ENCODE peak calls at places on chromosomes 11 and 22, in four cellular contexts. One of them, this sample, is unnamed.

GRCh38 chr11:117604349-117604995 is 192.5 kb downstream of the DSCAML1 start:
- DNase-seq in SK-N-SH: no peak
- DNase-seq in HCT116: no peak
- DNase-seq in K562: no peak
- DNase-seq in this sample: no peak

GRCh38 chr22:19993926-19994325 is 22.7 kb downstream of the ARVCF start:
- DNase-seq in SK-N-SH: no peak
- DNase-seq in HCT116: no peak
- DNase-seq in K562: no peak
- DNase-seq in this sample: no peak

GRCh38 chr11:78187366-78188011 is 937 bp downstream of the KCTD21 start:
- DNase-seq in HCT116: no peak
- DNase-seq in K562: no peak
- DNase-seq in SK-N-SH: no peak
- DNase-seq in this sample: no peak

GRCh38 chr22:23704829-23705228 is 14.0 kb downstream of the RGL4 start:
- DNase-seq in HCT116: no peak
- DNase-seq in SK-N-SH: no peak
- DNase-seq in K562: no peak
- DNase-seq in this sample: no peak

GRCh38 chr22:23784215-23784732 is 2.5 kb upstream of the SMARCB1 start:
- DNase-seq in SK-N-SH: no peak
- DNase-seq in HCT116: no peak
- DNase-seq in K562: no peak
- DNase-seq in this sample: no peak

GRCh38 chr11:86484164-86484794 is 109.6 kb downstream of the CCDC81 start:
- DNase-seq in HCT116: peak
- DNase-seq in SK-N-SH: no peak
- DNase-seq in K562: peak
- DNase-seq in this sample: no peak

GRCh38 chr22:36770116-36770945 is 5.6 kb downstream of the IFT27 start:
- DNase-seq in HCT116: no peak
- DNase-seq in SK-N-SH: no peak
- DNase-seq in K562: no peak
- DNase-seq in this sample: no peak

GRCh38 chr22:22738959-22739585 is 94.7 kb downstream of the GGTLC2 start:
- DNase-seq in K562: no peak
- DNase-seq in HCT116: no peak
- DNase-seq in SK-N-SH: no peak
- DNase-seq in this sample: no peak

GRCh38 chr11:125398475-125398874 is 97.6 kb downstream of the FEZ1 start:
- DNase-seq in HCT116: no peak
- DNase-seq in SK-N-SH: no peak
- DNase-seq in K562: no peak
- DNase-seq in this sample: no peak

GRCh38 chr11:133029096-133029495 is 503.2 kb downstream of the OPCML start:
- DNase-seq in K562: no peak
- DNase-seq in SK-N-SH: no peak
- DNase-seq in HCT116: no peak
- DNase-seq in this sample: no peak

GRCh38 chr11:94417386-94417987 is 16.3 kb upstream of the GPR83 start:
- DNase-seq in K562: peak
- DNase-seq in HCT116: peak
- DNase-seq in SK-N-SH: peak
- DNase-seq in this sample: no peak

GRCh38 chr11:107370390-107370789 is 87.2 kb downstream of the CWF19L2 start:
- DNase-seq in HCT116: no peak
- DNase-seq in K562: no peak
- DNase-seq in SK-N-SH: no peak
- DNase-seq in this sample: no peak

GRCh38 chr11:2325719-2326118 is 23.9 kb downstream of the TSPAN32 start:
- DNase-seq in HCT116: no peak
- DNase-seq in SK-N-SH: no peak
- DNase-seq in K562: no peak
- DNase-seq in this sample: no peak

GRCh38 chr22:24325105-24325757 is 54.6 kb downstream of the SPECC1L start:
- DNase-seq in HCT116: no peak
- DNase-seq in K562: peak
- DNase-seq in SK-N-SH: peak
- DNase-seq in this sample: peak

GRCh38 chr11:28858076-28858475 is 749.9 kb downstream of the METTL15 start:
- DNase-seq in SK-N-SH: no peak
- DNase-seq in K562: no peak
- DNase-seq in HCT116: no peak
- DNase-seq in this sample: no peak

GRCh38 chr11:65315204-65315865 is 669 bp downstream of the CDC42EP2 start:
- DNase-seq in SK-N-SH: peak
- DNase-seq in HCT116: peak
- DNase-seq in K562: peak
- DNase-seq in this sample: no peak

GRCh38 chr11:83521647-83522596 is 235.8 kb upstream of the CCDC90B start:
- DNase-seq in HCT116: no peak
- DNase-seq in K562: peak
- DNase-seq in SK-N-SH: peak
- DNase-seq in this sample: no peak

GRCh38 chr11:83671295-83671694 is 385.1 kb upstream of the CCDC90B start:
- DNase-seq in K562: no peak
- DNase-seq in HCT116: no peak
- DNase-seq in SK-N-SH: no peak
- DNase-seq in this sample: no peak

GRCh38 chr11:93743316-93743715 is 1.8 kb downstream of the C11orf54 start:
- DNase-seq in SK-N-SH: no peak
- DNase-seq in HCT116: no peak
- DNase-seq in K562: no peak
- DNase-seq in this sample: no peak

GRCh38 chr11:132623496-132623895 is 908.8 kb downstream of the OPCML start:
- DNase-seq in K562: no peak
- DNase-seq in SK-N-SH: no peak
- DNase-seq in HCT116: no peak
- DNase-seq in this sample: no peak

GRCh38 chr22:38452373-38453064 is 2.5 kb downstream of the KCNJ4 start:
- DNase-seq in K562: no peak
- DNase-seq in SK-N-SH: no peak
- DNase-seq in HCT116: no peak
- DNase-seq in this sample: no peak

GRCh38 chr22:30265851-30266444 is 703 bp downstream of the OSM start:
- DNase-seq in SK-N-SH: no peak
- DNase-seq in K562: peak
- DNase-seq in HCT116: no peak
- DNase-seq in this sample: no peak

GRCh38 chr22:47095395-47096122 is 333.1 kb downstream of the TBC1D22A start:
- DNase-seq in K562: no peak
- DNase-seq in HCT116: no peak
- DNase-seq in SK-N-SH: no peak
- DNase-seq in this sample: no peak

GRCh38 chr11:128498846-128499245 is 88.5 kb downstream of the ETS1 start:
- DNase-seq in K562: no peak
- DNase-seq in SK-N-SH: no peak
- DNase-seq in HCT116: no peak
- DNase-seq in this sample: no peak

GRCh38 chr22:48713266-48714205 is 1114.1 kb downstream of the BRD1 start:
- DNase-seq in K562: no peak
- DNase-seq in SK-N-SH: no peak
- DNase-seq in HCT116: no peak
- DNase-seq in this sample: no peak

GRCh38 chr22:34105461-34106062 is 185.3 kb upstream of the LARGE1 start:
- DNase-seq in K562: peak
- DNase-seq in SK-N-SH: peak
- DNase-seq in HCT116: no peak
- DNase-seq in this sample: no peak

GRCh38 chr22:25966448-25966913 is 202.8 kb upstream of the SEZ6L start:
- DNase-seq in SK-N-SH: no peak
- DNase-seq in K562: no peak
- DNase-seq in HCT116: no peak
- DNase-seq in this sample: no peak

GRCh38 chr11:59201376-59201775 is 11.4 kb downstream of the MPEG1 start:
- DNase-seq in SK-N-SH: no peak
- DNase-seq in HCT116: no peak
- DNase-seq in K562: peak
- DNase-seq in this sample: no peak

GRCh38 chr11:14538271-14538925 is 18.2 kb upstream of the PSMA1 start:
- DNase-seq in SK-N-SH: no peak
- DNase-seq in K562: no peak
- DNase-seq in HCT116: no peak
- DNase-seq in this sample: no peak

GRCh38 chr11:120612363-120613263 is 101.1 kb downstream of the GRIK4 start:
- DNase-seq in SK-N-SH: no peak
- DNase-seq in HCT116: no peak
- DNase-seq in K562: no peak
- DNase-seq in this sample: no peak

GRCh38 chr22:40030757-40031092 is 36.0 kb downstream of the FAM83F start:
- DNase-seq in SK-N-SH: no peak
- DNase-seq in HCT116: no peak
- DNase-seq in K562: no peak
- DNase-seq in this sample: no peak

GRCh38 chr22:19128946-19129727 is 2.0 kb upstream of the TSSK2 start:
- DNase-seq in K562: no peak
- DNase-seq in HCT116: no peak
- DNase-seq in SK-N-SH: no peak
- DNase-seq in this sample: no peak

GRCh38 chr11:35122308-35122707 is 16.7 kb upstream of the CD44 start:
- DNase-seq in HCT116: no peak
- DNase-seq in K562: no peak
- DNase-seq in SK-N-SH: no peak
- DNase-seq in this sample: no peak

DNA sequence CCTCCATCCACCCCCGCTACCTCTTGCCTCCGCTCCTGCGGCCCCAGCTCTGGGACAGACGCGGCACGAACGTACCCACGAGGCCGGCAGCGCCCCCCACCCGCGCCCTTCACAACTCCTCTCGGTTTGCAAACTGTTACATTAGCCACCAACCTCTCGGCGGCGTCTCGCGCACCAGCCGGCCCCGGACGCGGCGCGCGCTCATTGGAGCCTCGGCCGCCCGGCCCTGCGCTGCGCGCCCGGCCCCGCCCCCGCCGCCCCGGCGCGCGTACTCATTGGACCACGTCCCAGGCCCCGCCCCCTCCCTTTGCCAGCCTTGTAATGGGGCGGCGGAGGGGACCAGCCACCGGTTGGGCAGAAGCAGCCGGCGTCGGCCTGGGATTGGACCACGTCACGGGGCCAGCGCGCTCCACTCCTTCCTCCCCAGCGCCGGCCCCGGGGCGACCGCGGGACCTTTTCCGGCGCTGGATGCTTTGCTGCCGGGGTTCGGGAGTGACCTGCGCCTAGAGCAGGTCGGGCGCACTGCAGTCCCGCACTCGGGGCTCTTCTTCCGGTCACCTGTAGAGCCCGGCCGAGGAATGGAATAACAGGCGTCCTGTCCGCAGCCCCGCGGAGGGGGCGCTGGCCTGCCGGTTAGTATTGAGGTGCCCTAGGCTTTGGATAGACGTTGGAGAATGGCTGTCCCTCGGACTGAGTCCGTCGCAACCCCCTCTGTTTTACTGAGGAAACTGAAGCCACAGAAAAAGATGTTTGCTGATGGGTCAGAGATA is at the start of gene HYOU1:
- DNase-seq in HCT116: peak
- DNase-seq in K562: peak
- DNase-seq in SK-N-SH: peak
- DNase-seq in this sample: peak
- H3K9ac ChIP-seq in HCT116: peak
- H3K9ac ChIP-seq in K562: peak
- H3K9ac ChIP-seq in SK-N-SH: peak
- H3K9ac ChIP-seq in this sample: peak

DNA sequence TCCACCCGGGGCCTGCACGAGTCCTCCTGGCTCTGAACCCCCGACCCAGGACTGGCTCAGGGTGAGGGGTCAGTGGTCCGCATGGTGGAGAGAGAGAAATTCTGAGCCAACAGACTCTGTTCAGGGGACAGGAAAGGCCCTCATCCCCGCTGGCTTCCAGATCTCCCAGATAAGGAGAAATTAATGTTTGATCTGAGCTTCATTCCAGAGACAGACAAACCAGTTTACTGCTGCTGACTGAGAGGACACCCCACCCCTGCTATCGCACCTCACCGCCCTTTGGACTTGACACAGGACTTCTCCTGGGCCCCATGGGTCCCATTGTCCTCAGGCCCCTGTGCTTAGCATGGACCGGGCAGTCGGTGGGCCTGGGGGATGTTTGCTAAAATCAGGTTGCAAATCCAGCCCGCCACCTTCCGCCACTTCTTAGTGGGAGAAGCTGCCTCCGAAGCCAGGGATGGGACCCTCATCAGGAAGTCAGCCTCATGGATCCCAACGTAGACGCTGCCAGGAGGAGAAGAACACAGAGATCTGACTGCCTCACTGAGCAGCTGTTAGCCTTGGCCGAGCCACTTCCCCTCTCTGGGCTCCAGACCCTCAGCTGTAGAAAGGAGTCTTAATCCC is 11.2 kb upstream of the UPK3A start:
- DNase-seq in HCT116: no peak
- DNase-seq in K562: no peak
- DNase-seq in SK-N-SH: no peak
- DNase-seq in this sample: no peak
- TF ChIP-seq POLR2AphosphoS5 in HCT116: no peak
- TF ChIP-seq POLR2AphosphoS5 in K562: no peak
- TF ChIP-seq POLR2AphosphoS5 in SK-N-SH: no peak
- TF ChIP-seq POLR2AphosphoS5 in this sample: no peak

GRCh38 chr11:45021692-45022130 is 71.0 kb upstream of the TP53I11 start:
- DNase-seq in HCT116: no peak
- DNase-seq in SK-N-SH: peak
- DNase-seq in K562: no peak
- DNase-seq in this sample: no peak
- H3K27ac ChIP-seq in HCT116: no peak
- H3K27ac ChIP-seq in SK-N-SH: no peak
- H3K27ac ChIP-seq in K562: no peak
- H3K27ac ChIP-seq in this sample: no peak

GRCh38 chr11:8693010-8693551 is 10.5 kb downstream of the RPL27A start:
- DNase-seq in SK-N-SH: no peak
- DNase-seq in K562: no peak
- DNase-seq in HCT116: no peak
- DNase-seq in this sample: no peak
- H3K9ac ChIP-seq in SK-N-SH: no peak
- H3K9ac ChIP-seq in K562: peak
- H3K9ac ChIP-seq in HCT116: no peak
- H3K9ac ChIP-seq in this sample: no peak

DNA sequence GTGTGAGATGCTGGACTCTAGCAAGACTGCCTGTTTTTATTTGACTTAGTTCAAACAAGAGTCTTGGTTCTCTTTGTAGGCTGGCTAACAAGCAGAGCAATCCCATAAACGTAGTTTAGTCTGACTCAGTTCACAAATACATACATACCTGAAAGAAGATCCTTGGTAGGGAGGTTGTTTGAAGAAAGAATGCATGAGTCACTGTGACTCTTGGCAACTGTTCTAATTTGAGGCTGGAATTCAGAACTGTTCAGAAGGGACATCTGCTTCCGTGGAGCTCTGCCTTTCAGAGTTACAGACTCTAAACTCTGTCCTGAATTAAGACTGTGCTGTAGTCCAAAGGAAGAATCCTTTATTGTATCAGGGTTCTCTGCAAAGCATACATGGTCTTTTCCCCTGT is 32.2 kb downstream of the C2CD3 start:
- DNase-seq in HCT116: peak
- DNase-seq in SK-N-SH: no peak
- DNase-seq in K562: peak
- DNase-seq in this sample: no peak
- TF ChIP-seq POLR2AphosphoS5 in HCT116: peak
- TF ChIP-seq POLR2AphosphoS5 in SK-N-SH: peak
- TF ChIP-seq POLR2AphosphoS5 in K562: no peak
- TF ChIP-seq POLR2AphosphoS5 in this sample: no peak

GRCh38 chr11:47443028-47443700 is 5.8 kb downstream of the RAPSN start:
- DNase-seq in HCT116: no peak
- DNase-seq in K562: no peak
- DNase-seq in SK-N-SH: peak
- DNase-seq in this sample: no peak
- H3K27ac ChIP-seq in HCT116: no peak
- H3K27ac ChIP-seq in K562: no peak
- H3K27ac ChIP-seq in SK-N-SH: no peak
- H3K27ac ChIP-seq in this sample: no peak